ENCODE peak calls at places on chromosomes 2 and 18, in six cellular contexts. U, D, Q, X, Z and S are unnamed samples.

GRCh38 chr2:241617431-241618154 is 19.4 kb downstream of the THAP4 start:
- DNase-seq in U (no peak), D (no peak), Q (peak; percentile 20), X (no peak), Z (no peak), S (no peak)

GRCh38 chr2:120833127-120833675 is 97.5 kb downstream of the GLI2 start:
- DNase-seq in U (no peak), D (no peak), Q (no peak), X (no peak), Z (no peak), S (no peak)

GRCh38 chr18:45771587-45771986 is 47.6 kb downstream of the SLC14A1 start:
- DNase-seq in U (no peak), D (no peak), Q (no peak), X (no peak), Z (no peak), S (no peak)

GRCh38 chr2:624096-624495 is 53.1 kb downstream of the TMEM18 start:
- DNase-seq in U (no peak), D (peak; percentile 59), Q (no peak), X (no peak), Z (no peak), S (no peak)

GRCh38 chr2:46701152-46701551 is 214.5 kb downstream of the MCFD2 start:
- DNase-seq in U (no peak), D (no peak), Q (no peak), X (no peak), Z (peak; percentile 69), S (no peak)

GRCh38 chr2:200788129-200788718 is 23.5 kb upstream of the BZW1 start:
- DNase-seq in U (no peak), D (no peak), Q (no peak), X (peak; percentile 47), Z (peak; percentile 84), S (no peak)

GRCh38 chr2:120439637-120440384 is 93.9 kb downstream of the INHBB start:
- DNase-seq in U (no peak), D (no peak), Q (no peak), X (no peak), Z (no peak), S (no peak)

GRCh38 chr18:12637393-12637792 is 20.5 kb downstream of the SPIRE1 start:
- DNase-seq in U (no peak), D (no peak), Q (no peak), X (no peak), Z (no peak), S (no peak)

GRCh38 chr2:85804026-85804425 is 50.2 kb downstream of the ATOH8 start:
- DNase-seq in U (no peak), D (peak; percentile 15), Q (no peak), X (no peak), Z (no peak), S (no peak)

GRCh38 chr18:32919799-32920198 is 147.0 kb upstream of the KLHL14 start:
- DNase-seq in U (no peak), D (no peak), Q (no peak), X (no peak), Z (peak; percentile 56), S (no peak)

GRCh38 chr18:62715829-62716678 is 713 bp downstream of the PHLPP1 start:
- DNase-seq in U (no peak), D (peak; percentile 79), Q (peak; percentile 5), X (no peak), Z (peak; percentile 59), S (no peak)

GRCh38 chr18:77206676-77207370 is 42.8 kb upstream of the GALR1 start:
- DNase-seq in U (no peak), D (no peak), Q (no peak), X (peak; percentile 58), Z (peak; percentile 94), S (no peak)